ENCODE peak calls at places on chromosomes 2 and 18, in seven cellular contexts. One of them, this sample, is unnamed.

GRCh38 chr2:219722276-219722883 is 95.0 kb downstream of the SLC4A3 start:
- DNase-seq in IMR-90: no peak
- DNase-seq in trophoblast cell: no peak
- DNase-seq in neuronal stem cell: no peak
- DNase-seq in mesenchymal stem cell: no peak
- DNase-seq in mesendoderm: no peak
- DNase-seq in H1: no peak
- DNase-seq in this sample: no peak

GRCh38 chr2:208183526-208183925 is 6.3 kb downstream of the C2orf80 start:
- DNase-seq in mesenchymal stem cell: no peak
- DNase-seq in trophoblast cell: no peak
- DNase-seq in H1: peak; percentile 60
- DNase-seq in mesendoderm: peak; percentile 79
- DNase-seq in neuronal stem cell: no peak
- DNase-seq in IMR-90: no peak
- DNase-seq in this sample: peak; percentile 72

GRCh38 chr2:75853441-75853840 is 142.7 kb upstream of the GCFC2 start:
- DNase-seq in H1: no peak
- DNase-seq in neuronal stem cell: no peak
- DNase-seq in mesenchymal stem cell: no peak
- DNase-seq in trophoblast cell: no peak
- DNase-seq in mesendoderm: no peak
- DNase-seq in IMR-90: no peak
- DNase-seq in this sample: no peak

GRCh38 chr18:55781481-55781957 is 193.5 kb upstream of the TCF4 start:
- DNase-seq in H1: peak; percentile 64
- DNase-seq in mesenchymal stem cell: peak; percentile 79
- DNase-seq in trophoblast cell: no peak
- DNase-seq in neuronal stem cell: peak; percentile 53
- DNase-seq in IMR-90: peak; percentile 77
- DNase-seq in mesendoderm: peak; percentile 95
- DNase-seq in this sample: peak; percentile 72

GRCh38 chr2:74441690-74442482 is at the start of gene RTKN:
- DNase-seq in IMR-90: no peak
- DNase-seq in mesendoderm: peak; percentile 94
- DNase-seq in trophoblast cell: peak; percentile 83
- DNase-seq in H1: peak; percentile 94
- DNase-seq in mesenchymal stem cell: no peak
- DNase-seq in neuronal stem cell: peak; percentile 50
- DNase-seq in this sample: peak; percentile 87

GRCh38 chr18:68735498-68736343 is 20.8 kb upstream of the TMX3 start:
- DNase-seq in mesenchymal stem cell: peak; percentile 59
- DNase-seq in IMR-90: peak; percentile 74
- DNase-seq in mesendoderm: peak; percentile 48
- DNase-seq in H1: no peak
- DNase-seq in neuronal stem cell: peak; percentile 35
- DNase-seq in trophoblast cell: no peak
- DNase-seq in this sample: no peak

GRCh38 chr2:43139996-43140621 is 86.3 kb downstream of the ZFP36L2 start:
- DNase-seq in neuronal stem cell: no peak
- DNase-seq in trophoblast cell: no peak
- DNase-seq in IMR-90: no peak
- DNase-seq in mesenchymal stem cell: peak; percentile 36
- DNase-seq in H1: no peak
- DNase-seq in mesendoderm: no peak
- DNase-seq in this sample: no peak

GRCh38 chr2:241258505-241259160 is 56.8 kb downstream of the HDLBP start:
- DNase-seq in trophoblast cell: no peak
- DNase-seq in mesenchymal stem cell: no peak
- DNase-seq in H1: no peak
- DNase-seq in neuronal stem cell: no peak
- DNase-seq in mesendoderm: no peak
- DNase-seq in IMR-90: no peak
- DNase-seq in this sample: peak; percentile 10

GRCh38 chr18:2413352-2413751 is 158.0 kb downstream of the METTL4 start:
- DNase-seq in neuronal stem cell: no peak
- DNase-seq in IMR-90: no peak
- DNase-seq in trophoblast cell: peak; percentile 7
- DNase-seq in mesendoderm: no peak
- DNase-seq in mesenchymal stem cell: no peak
- DNase-seq in H1: no peak
- DNase-seq in this sample: no peak

GRCh38 chr2:39241588-39241987 is 2.2 kb downstream of the CDKL4 start:
- DNase-seq in mesendoderm: no peak
- DNase-seq in IMR-90: no peak
- DNase-seq in neuronal stem cell: no peak
- DNase-seq in mesenchymal stem cell: no peak
- DNase-seq in trophoblast cell: no peak
- DNase-seq in H1: no peak
- DNase-seq in this sample: no peak

GRCh38 chr2:26486789-26487188 is 8.9 kb upstream of the OTOF start:
- DNase-seq in neuronal stem cell: no peak
- DNase-seq in IMR-90: no peak
- DNase-seq in mesenchymal stem cell: no peak
- DNase-seq in H1: no peak
- DNase-seq in trophoblast cell: no peak
- DNase-seq in mesendoderm: no peak
- DNase-seq in this sample: no peak

GRCh38 chr2:198791623-198792022 is 666.1 kb downstream of the SATB2 start:
- DNase-seq in trophoblast cell: no peak
- DNase-seq in mesenchymal stem cell: no peak
- DNase-seq in H1: no peak
- DNase-seq in neuronal stem cell: no peak
- DNase-seq in mesendoderm: no peak
- DNase-seq in IMR-90: no peak
- DNase-seq in this sample: no peak

GRCh38 chr2:4763009-4763408 is 929.2 kb upstream of the SOX11 start:
- DNase-seq in trophoblast cell: no peak
- DNase-seq in H1: peak; percentile 63
- DNase-seq in mesendoderm: peak; percentile 73
- DNase-seq in neuronal stem cell: peak; percentile 57
- DNase-seq in mesenchymal stem cell: no peak
- DNase-seq in IMR-90: no peak
- DNase-seq in this sample: peak; percentile 56

GRCh38 chr2:85504434-85505261 is 34.3 kb upstream of the MAT2A start:
- DNase-seq in neuronal stem cell: no peak
- DNase-seq in trophoblast cell: peak; percentile 59
- DNase-seq in mesendoderm: no peak
- DNase-seq in mesenchymal stem cell: peak; percentile 93
- DNase-seq in H1: no peak
- DNase-seq in IMR-90: peak; percentile 97
- DNase-seq in this sample: no peak

GRCh38 chr2:202108345-202108744 is 35.3 kb downstream of the KIAA2012 start:
- DNase-seq in H1: no peak
- DNase-seq in mesenchymal stem cell: no peak
- DNase-seq in IMR-90: no peak
- DNase-seq in trophoblast cell: no peak
- DNase-seq in neuronal stem cell: no peak
- DNase-seq in mesendoderm: no peak
- DNase-seq in this sample: no peak
- H2BK5ac ChIP-seq in H1: no peak overlapping the region
- H2BK5ac ChIP-seq in mesenchymal stem cell: no peak overlapping the region
- H2BK5ac ChIP-seq in IMR-90: no peak overlapping the region
- H2BK5ac ChIP-seq in trophoblast cell: no peak overlapping the region
- H2BK5ac ChIP-seq in neuronal stem cell: no peak overlapping the region
- H2BK5ac ChIP-seq in mesendoderm: no peak overlapping the region
- H2BK5ac ChIP-seq in this sample: no peak overlapping the region

GRCh38 chr2:56803596-56803995 is 619.8 kb downstream of the CCDC85A start:
- DNase-seq in H1: no peak
- DNase-seq in trophoblast cell: no peak
- DNase-seq in neuronal stem cell: no peak
- DNase-seq in mesenchymal stem cell: no peak
- DNase-seq in mesendoderm: no peak
- DNase-seq in IMR-90: no peak
- DNase-seq in this sample: no peak
- H3K79me1 ChIP-seq in H1: no peaks in the 10 kb centered on the region
- H3K79me1 ChIP-seq in trophoblast cell: no peaks in the 10 kb centered on the region
- H3K79me1 ChIP-seq in neuronal stem cell: no peaks in the 10 kb centered on the region
- H3K79me1 ChIP-seq in mesenchymal stem cell: no peaks in the 10 kb centered on the region
- H3K79me1 ChIP-seq in mesendoderm: no peaks in the 10 kb centered on the region
- H3K79me1 ChIP-seq in IMR-90: no peaks in the 10 kb centered on the region
- H3K79me1 ChIP-seq in this sample: no peaks in the 10 kb centered on the region

DNA sequence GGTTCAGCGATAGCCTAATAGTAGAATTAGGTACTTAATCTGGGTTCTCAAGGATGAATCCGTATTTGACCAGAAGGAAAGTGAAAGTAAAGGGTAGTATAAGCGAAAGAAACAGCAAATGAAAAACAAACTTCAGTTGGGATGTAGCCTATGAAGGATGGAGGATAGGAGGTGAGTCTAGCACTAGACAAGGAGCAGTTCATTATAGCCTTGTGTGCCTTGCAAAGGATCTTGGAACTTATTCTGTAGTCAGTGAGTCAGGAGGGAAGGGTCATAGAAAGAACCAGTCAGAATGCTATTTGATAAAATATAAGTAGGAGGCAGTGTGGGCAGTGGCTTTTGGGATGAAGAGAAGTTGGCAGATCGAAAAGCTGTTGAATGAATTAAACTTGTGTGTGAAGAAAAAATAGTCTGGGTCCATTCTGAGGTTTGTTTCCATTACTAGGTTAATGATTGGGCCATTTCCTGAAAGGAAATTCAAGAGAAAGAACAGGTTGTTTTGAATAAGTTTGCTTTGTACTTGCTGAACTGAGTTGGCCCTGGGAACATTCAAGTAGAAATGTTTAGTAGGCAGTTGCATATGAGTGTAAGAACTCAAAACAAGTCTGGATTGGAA is 48.5 kb downstream of the ANKRD12 start:
- DNase-seq in mesenchymal stem cell: no peak
- DNase-seq in mesendoderm: no peak
- DNase-seq in IMR-90: no peak
- DNase-seq in neuronal stem cell: no peak
- DNase-seq in trophoblast cell: no peak
- DNase-seq in H1: no peak
- DNase-seq in this sample: no peak
- H3K27ac ChIP-seq in mesenchymal stem cell: no peak overlapping the region
- H3K27ac ChIP-seq in mesendoderm: no peak overlapping the region
- H3K27ac ChIP-seq in IMR-90: no peak overlapping the region
- H3K27ac ChIP-seq in neuronal stem cell: no peak overlapping the region
- H3K27ac ChIP-seq in trophoblast cell: no peak overlapping the region
- H3K27ac ChIP-seq in H1: no peak overlapping the region
- H3K27ac ChIP-seq in this sample: no peak overlapping the region

GRCh38 chr2:67242456-67242855 is 154.7 kb upstream of the ETAA1 start:
- DNase-seq in mesenchymal stem cell: no peak
- DNase-seq in IMR-90: no peak
- DNase-seq in trophoblast cell: no peak
- DNase-seq in neuronal stem cell: no peak
- DNase-seq in mesendoderm: no peak
- DNase-seq in H1: no peak
- DNase-seq in this sample: no peak
- H2BK5ac ChIP-seq in mesenchymal stem cell: no peak overlapping the region
- H2BK5ac ChIP-seq in IMR-90: no peak overlapping the region
- H2BK5ac ChIP-seq in trophoblast cell: no peak overlapping the region
- H2BK5ac ChIP-seq in neuronal stem cell: no peak overlapping the region
- H2BK5ac ChIP-seq in mesendoderm: no peak overlapping the region
- H2BK5ac ChIP-seq in H1: no peak overlapping the region
- H2BK5ac ChIP-seq in this sample: no peak overlapping the region